ENCODE peak calls at places on chromosomes 12 and 14, in five cellular contexts. One of them, this sample, is unnamed.

GRCh38 chr14:71583246-71583645 is 349.0 kb upstream of the RGS6 start:
- DNase-seq in SK-N-SH: no peak
- DNase-seq in GM12878: no peak
- DNase-seq in HCT116: no peak
- DNase-seq in H1: no peak
- DNase-seq in this sample: no peak

GRCh38 chr12:94207467-94208432 is 59.4 kb downstream of the PLXNC1 start:
- DNase-seq in H1: no peak
- DNase-seq in SK-N-SH: no peak
- DNase-seq in GM12878: peak
- DNase-seq in HCT116: no peak
- DNase-seq in this sample: no peak

GRCh38 chr12:56084958-56085543 is 5.1 kb downstream of the ERBB3 start:
- DNase-seq in H1: peak
- DNase-seq in GM12878: no peak
- DNase-seq in SK-N-SH: no peak
- DNase-seq in HCT116: no peak
- DNase-seq in this sample: no peak

GRCh38 chr12:84159245-84159644 is 753.4 kb downstream of the SLC6A15 start:
- DNase-seq in SK-N-SH: no peak
- DNase-seq in HCT116: no peak
- DNase-seq in GM12878: no peak
- DNase-seq in H1: no peak
- DNase-seq in this sample: no peak

GRCh38 chr14:29858299-29858698 is 69.3 kb downstream of the PRKD1 start:
- DNase-seq in H1: no peak
- DNase-seq in GM12878: peak
- DNase-seq in HCT116: no peak
- DNase-seq in SK-N-SH: no peak
- DNase-seq in this sample: no peak

GRCh38 chr14:93906341-93907329 is 20.5 kb upstream of the FAM181A start:
- DNase-seq in HCT116: peak
- DNase-seq in SK-N-SH: peak
- DNase-seq in H1: peak
- DNase-seq in GM12878: no peak
- DNase-seq in this sample: peak

GRCh38 chr12:64782181-64782580 is 23.0 kb upstream of the GNS start:
- DNase-seq in GM12878: no peak
- DNase-seq in H1: no peak
- DNase-seq in SK-N-SH: peak
- DNase-seq in HCT116: no peak
- DNase-seq in this sample: no peak

GRCh38 chr12:116661341-116661740 is 76.5 kb downstream of the SPRING1 start:
- DNase-seq in H1: no peak
- DNase-seq in HCT116: no peak
- DNase-seq in SK-N-SH: no peak
- DNase-seq in GM12878: no peak
- DNase-seq in this sample: no peak

GRCh38 chr12:132615579-132616066 is 3.0 kb upstream of the P2RX2 start:
- DNase-seq in SK-N-SH: no peak
- DNase-seq in HCT116: no peak
- DNase-seq in H1: no peak
- DNase-seq in GM12878: no peak
- DNase-seq in this sample: no peak

GRCh38 chr12:102430661-102431060 is 49.7 kb downstream of the IGF1 start:
- DNase-seq in HCT116: no peak
- DNase-seq in SK-N-SH: no peak
- DNase-seq in H1: no peak
- DNase-seq in GM12878: no peak
- DNase-seq in this sample: no peak

GRCh38 chr12:79433465-79434072 is 257.2 kb downstream of the PAWR start:
- DNase-seq in H1: no peak
- DNase-seq in SK-N-SH: no peak
- DNase-seq in HCT116: no peak
- DNase-seq in GM12878: no peak
- DNase-seq in this sample: no peak

GRCh38 chr12:126747530-126748149 is 1519.3 kb upstream of the TMEM132C start:
- DNase-seq in SK-N-SH: peak
- DNase-seq in H1: peak
- DNase-seq in GM12878: no peak
- DNase-seq in HCT116: peak
- DNase-seq in this sample: peak

GRCh38 chr14:99038401-99038800 is 233.6 kb downstream of the BCL11B start:
- DNase-seq in SK-N-SH: no peak
- DNase-seq in GM12878: no peak
- DNase-seq in H1: no peak
- DNase-seq in HCT116: no peak
- DNase-seq in this sample: no peak

GRCh38 chr14:51825926-51826325 is 34.5 kb upstream of the GNG2 start:
- DNase-seq in GM12878: no peak
- DNase-seq in HCT116: no peak
- DNase-seq in H1: no peak
- DNase-seq in SK-N-SH: no peak
- DNase-seq in this sample: no peak

GRCh38 chr14:46054526-46054925 is 597.1 kb downstream of the RPL10L start:
- DNase-seq in H1: no peak
- DNase-seq in SK-N-SH: no peak
- DNase-seq in GM12878: no peak
- DNase-seq in HCT116: no peak
- DNase-seq in this sample: no peak

GRCh38 chr12:124523071-124523470 is 44.3 kb downstream of the NCOR2 start:
- DNase-seq in HCT116: no peak
- DNase-seq in GM12878: no peak
- DNase-seq in SK-N-SH: no peak
- DNase-seq in H1: no peak
- DNase-seq in this sample: no peak

GRCh38 chr12:57882575-57882974 is 36.0 kb upstream of the CTDSP2 start:
- DNase-seq in SK-N-SH: no peak
- DNase-seq in HCT116: no peak
- DNase-seq in H1: no peak
- DNase-seq in GM12878: no peak
- DNase-seq in this sample: no peak

GRCh38 chr14:77583657-77584056 is 32.8 kb downstream of the SPTLC2 start:
- DNase-seq in H1: no peak
- DNase-seq in SK-N-SH: no peak
- DNase-seq in HCT116: no peak
- DNase-seq in GM12878: no peak
- DNase-seq in this sample: no peak

GRCh38 chr14:104080557-104081492 is 4.7 kb upstream of the ASPG start:
- DNase-seq in H1: no peak
- DNase-seq in HCT116: no peak
- DNase-seq in GM12878: no peak
- DNase-seq in SK-N-SH: no peak
- DNase-seq in this sample: no peak

GRCh38 chr14:92519246-92520101 is 5.9 kb downstream of the RIN3 start:
- DNase-seq in H1: no peak
- DNase-seq in GM12878: no peak
- DNase-seq in SK-N-SH: no peak
- DNase-seq in HCT116: no peak
- DNase-seq in this sample: no peak

GRCh38 chr14:64973826-64974225 is 1.7 kb upstream of the RAB15 start:
- DNase-seq in GM12878: no peak
- DNase-seq in SK-N-SH: no peak
- DNase-seq in HCT116: no peak
- DNase-seq in H1: no peak
- DNase-seq in this sample: no peak

GRCh38 chr12:52837781-52838736 is 3.9 kb upstream of the KRT79 start:
- DNase-seq in GM12878: no peak
- DNase-seq in HCT116: no peak
- DNase-seq in H1: no peak
- DNase-seq in SK-N-SH: no peak
- DNase-seq in this sample: peak

GRCh38 chr12:50505945-50506344 is 1.2 kb downstream of the DIP2B start:
- DNase-seq in HCT116: no peak
- DNase-seq in H1: no peak
- DNase-seq in SK-N-SH: no peak
- DNase-seq in GM12878: no peak
- DNase-seq in this sample: no peak

GRCh38 chr14:67508973-67509372 is 20.5 kb upstream of the TMEM229B start:
- DNase-seq in HCT116: no peak
- DNase-seq in SK-N-SH: no peak
- DNase-seq in GM12878: no peak
- DNase-seq in H1: no peak
- DNase-seq in this sample: no peak

GRCh38 chr14:61585598-61586538 is 109.4 kb upstream of the HIF1A start:
- DNase-seq in H1: no peak
- DNase-seq in HCT116: no peak
- DNase-seq in SK-N-SH: no peak
- DNase-seq in GM12878: no peak
- DNase-seq in this sample: no peak

GRCh38 chr12:94262228-94263010 is 114.0 kb downstream of the PLXNC1 start:
- DNase-seq in GM12878: no peak
- DNase-seq in H1: no peak
- DNase-seq in HCT116: peak
- DNase-seq in SK-N-SH: peak
- DNase-seq in this sample: peak

GRCh38 chr12:89073027-89073398 is 279.3 kb downstream of the DUSP6 start:
- DNase-seq in HCT116: no peak
- DNase-seq in H1: no peak
- DNase-seq in SK-N-SH: no peak
- DNase-seq in GM12878: no peak
- DNase-seq in this sample: no peak

GRCh38 chr12:10466311-10466710 is 13.1 kb upstream of the KLRC1 start:
- DNase-seq in HCT116: no peak
- DNase-seq in SK-N-SH: no peak
- DNase-seq in GM12878: no peak
- DNase-seq in H1: no peak
- DNase-seq in this sample: no peak

GRCh38 chr12:6772331-6772695 is at the start of gene LAG3:
- DNase-seq in H1: no peak
- DNase-seq in SK-N-SH: no peak
- DNase-seq in HCT116: no peak
- DNase-seq in GM12878: no peak
- DNase-seq in this sample: no peak

GRCh38 chr12:91276529-91276928 is 93.9 kb upstream of the DCN start:
- DNase-seq in HCT116: no peak
- DNase-seq in SK-N-SH: no peak
- DNase-seq in GM12878: no peak
- DNase-seq in H1: no peak
- DNase-seq in this sample: no peak

GRCh38 chr12:84355561-84355960 is 557.0 kb downstream of the SLC6A15 start:
- DNase-seq in GM12878: no peak
- DNase-seq in HCT116: no peak
- DNase-seq in H1: no peak
- DNase-seq in SK-N-SH: no peak
- DNase-seq in this sample: no peak

GRCh38 chr12:26065451-26065850 is 59.4 kb downstream of the BHLHE41 start:
- DNase-seq in HCT116: no peak
- DNase-seq in SK-N-SH: no peak
- DNase-seq in H1: no peak
- DNase-seq in GM12878: no peak
- DNase-seq in this sample: no peak

GRCh38 chr12:26062566-26062965 is 62.3 kb downstream of the BHLHE41 start:
- DNase-seq in GM12878: no peak
- DNase-seq in H1: no peak
- DNase-seq in SK-N-SH: no peak
- DNase-seq in HCT116: no peak
- DNase-seq in this sample: no peak

GRCh38 chr12:26068503-26068902 is 56.3 kb downstream of the BHLHE41 start:
- DNase-seq in SK-N-SH: no peak
- DNase-seq in GM12878: no peak
- DNase-seq in HCT116: no peak
- DNase-seq in H1: no peak
- DNase-seq in this sample: no peak
- TF ChIP-seq JUND in SK-N-SH: no peak
- TF ChIP-seq JUND in GM12878: no peak
- TF ChIP-seq JUND in HCT116: no peak
- TF ChIP-seq JUND in H1: no peak
- TF ChIP-seq JUND in this sample: no peak

GRCh38 chr12:51721281-51721940 is 127.1 kb downstream of the FIGNL2 start:
- DNase-seq in H1: peak
- DNase-seq in GM12878: no peak
- DNase-seq in SK-N-SH: peak
- DNase-seq in HCT116: no peak
- DNase-seq in this sample: no peak
- TF ChIP-seq JUND in H1: no peak
- TF ChIP-seq JUND in GM12878: no peak
- TF ChIP-seq JUND in SK-N-SH: no peak
- TF ChIP-seq JUND in HCT116: no peak
- TF ChIP-seq JUND in this sample: no peak

GRCh38 chr12:120495189-120495722 is 657 bp upstream of the DYNLL1 start:
- DNase-seq in HCT116: no peak
- DNase-seq in SK-N-SH: peak
- DNase-seq in H1: peak
- DNase-seq in GM12878: no peak
- DNase-seq in this sample: no peak
- TF ChIP-seq JUND in HCT116: no peak
- TF ChIP-seq JUND in SK-N-SH: no peak
- TF ChIP-seq JUND in H1: no peak
- TF ChIP-seq JUND in GM12878: no peak
- TF ChIP-seq JUND in this sample: no peak

GRCh38 chr14:101844752-101845151 is 83.2 kb downstream of the PPP2R5C start:
- DNase-seq in GM12878: no peak
- DNase-seq in SK-N-SH: no peak
- DNase-seq in HCT116: no peak
- DNase-seq in H1: no peak
- DNase-seq in this sample: no peak

GRCh38 chr14:101845496-101845895 is 84.0 kb downstream of the PPP2R5C start:
- DNase-seq in HCT116: no peak
- DNase-seq in H1: no peak
- DNase-seq in GM12878: no peak
- DNase-seq in SK-N-SH: no peak
- DNase-seq in this sample: no peak

GRCh38 chr14:101844219-101844618 is 82.7 kb downstream of the PPP2R5C start:
- DNase-seq in HCT116: no peak
- DNase-seq in SK-N-SH: no peak
- DNase-seq in GM12878: no peak
- DNase-seq in H1: no peak
- DNase-seq in this sample: no peak

GRCh38 chr14:101843038-101843437 is 81.5 kb downstream of the PPP2R5C start:
- DNase-seq in HCT116: no peak
- DNase-seq in H1: no peak
- DNase-seq in GM12878: no peak
- DNase-seq in SK-N-SH: no peak
- DNase-seq in this sample: no peak

GRCh38 chr14:101843665-101844064 is 82.2 kb downstream of the PPP2R5C start:
- DNase-seq in SK-N-SH: no peak
- DNase-seq in H1: no peak
- DNase-seq in GM12878: peak
- DNase-seq in HCT116: no peak
- DNase-seq in this sample: no peak
- TF ChIP-seq JUND in SK-N-SH: no peak
- TF ChIP-seq JUND in H1: no peak
- TF ChIP-seq JUND in GM12878: no peak
- TF ChIP-seq JUND in HCT116: no peak
- TF ChIP-seq JUND in this sample: no peak

GRCh38 chr12:114327765-114328164 is 78.2 kb downstream of the TBX5 start:
- DNase-seq in H1: no peak
- DNase-seq in HCT116: no peak
- DNase-seq in SK-N-SH: no peak
- DNase-seq in GM12878: no peak
- DNase-seq in this sample: no peak
- TF ChIP-seq JUND in H1: no peak
- TF ChIP-seq JUND in HCT116: no peak
- TF ChIP-seq JUND in SK-N-SH: no peak
- TF ChIP-seq JUND in GM12878: no peak
- TF ChIP-seq JUND in this sample: no peak

GRCh38 chr14:105525861-105526780 is at the start of gene TMEM121:
- DNase-seq in SK-N-SH: peak
- DNase-seq in HCT116: no peak
- DNase-seq in GM12878: no peak
- DNase-seq in H1: peak
- DNase-seq in this sample: peak
- TF ChIP-seq JUND in SK-N-SH: no peak
- TF ChIP-seq JUND in HCT116: no peak
- TF ChIP-seq JUND in GM12878: no peak
- TF ChIP-seq JUND in H1: no peak
- TF ChIP-seq JUND in this sample: no peak

This sample was measured in T47D.